ENCODE peak calls at places on chromosomes 2 and 18, in four cellular contexts. One of them, this sample, is unnamed.

GRCh38 chr2:170733821-170734600 is 18.9 kb downstream of the SP5 start:
- DNase-seq in stimulated activated CD8-positive, alpha-beta memory T cell treated with anti-CD3 and anti-CD28 coated beads, Interleukin-15, amount 100 ng/mL, for 48 hours: no peak
- DNase-seq in AG04449: no peak
- DNase-seq in PC-9: no peak
- DNase-seq in this sample: no peak

GRCh38 chr2:160576054-160576499 is 82.5 kb upstream of the RBMS1 start:
- DNase-seq in stimulated activated CD8-positive, alpha-beta memory T cell treated with anti-CD3 and anti-CD28 coated beads, Interleukin-15, amount 100 ng/mL, for 48 hours: no peak
- DNase-seq in AG04449: no peak
- DNase-seq in PC-9: no peak
- DNase-seq in this sample: no peak

GRCh38 chr2:108607706-108608301 is 73.5 kb downstream of the LIMS1 start:
- DNase-seq in stimulated activated CD8-positive, alpha-beta memory T cell treated with anti-CD3 and anti-CD28 coated beads, Interleukin-15, amount 100 ng/mL, for 48 hours: no peak
- DNase-seq in AG04449: no peak
- DNase-seq in PC-9: no peak
- DNase-seq in this sample: no peak

GRCh38 chr2:215692387-215693079 is 256.7 kb upstream of the FN1 start:
- DNase-seq in stimulated activated CD8-positive, alpha-beta memory T cell treated with anti-CD3 and anti-CD28 coated beads, Interleukin-15, amount 100 ng/mL, for 48 hours: no peak
- DNase-seq in AG04449: no peak
- DNase-seq in PC-9: no peak
- DNase-seq in this sample: no peak

GRCh38 chr2:114254875-114255274 is 187.6 kb upstream of the DPP10 start:
- DNase-seq in stimulated activated CD8-positive, alpha-beta memory T cell treated with anti-CD3 and anti-CD28 coated beads, Interleukin-15, amount 100 ng/mL, for 48 hours: no peak
- DNase-seq in AG04449: no peak
- DNase-seq in PC-9: no peak
- DNase-seq in this sample: no peak

GRCh38 chr2:127535941-127536340 is 458 bp downstream of the MYO7B start:
- DNase-seq in stimulated activated CD8-positive, alpha-beta memory T cell treated with anti-CD3 and anti-CD28 coated beads, Interleukin-15, amount 100 ng/mL, for 48 hours: no peak
- DNase-seq in AG04449: no peak
- DNase-seq in PC-9: no peak
- DNase-seq in this sample: no peak

GRCh38 chr2:222693837-222694236 is 22.4 kb downstream of the MOGAT1 start:
- DNase-seq in stimulated activated CD8-positive, alpha-beta memory T cell treated with anti-CD3 and anti-CD28 coated beads, Interleukin-15, amount 100 ng/mL, for 48 hours: no peak
- DNase-seq in AG04449: no peak
- DNase-seq in PC-9: no peak
- DNase-seq in this sample: no peak

GRCh38 chr18:8982416-8983183 is 119.9 kb upstream of the NDUFV2 start:
- DNase-seq in stimulated activated CD8-positive, alpha-beta memory T cell treated with anti-CD3 and anti-CD28 coated beads, Interleukin-15, amount 100 ng/mL, for 48 hours: no peak
- DNase-seq in AG04449: peak
- DNase-seq in PC-9: peak
- DNase-seq in this sample: no peak

GRCh38 chr2:46679761-46680160 is 200.4 kb downstream of the TMEM247 start:
- DNase-seq in stimulated activated CD8-positive, alpha-beta memory T cell treated with anti-CD3 and anti-CD28 coated beads, Interleukin-15, amount 100 ng/mL, for 48 hours: no peak
- DNase-seq in AG04449: peak
- DNase-seq in PC-9: no peak
- DNase-seq in this sample: no peak

GRCh38 chr2:45275235-45275805 is 266.1 kb upstream of the SIX2 start:
- DNase-seq in stimulated activated CD8-positive, alpha-beta memory T cell treated with anti-CD3 and anti-CD28 coated beads, Interleukin-15, amount 100 ng/mL, for 48 hours: no peak
- DNase-seq in AG04449: no peak
- DNase-seq in PC-9: peak
- DNase-seq in this sample: no peak

GRCh38 chr2:8418721-8419120 is 263.1 kb upstream of the ID2 start:
- DNase-seq in stimulated activated CD8-positive, alpha-beta memory T cell treated with anti-CD3 and anti-CD28 coated beads, Interleukin-15, amount 100 ng/mL, for 48 hours: no peak
- DNase-seq in AG04449: peak
- DNase-seq in PC-9: no peak
- DNase-seq in this sample: no peak

GRCh38 chr2:232141591-232141990 is 180.1 kb downstream of the DIS3L2 start:
- DNase-seq in stimulated activated CD8-positive, alpha-beta memory T cell treated with anti-CD3 and anti-CD28 coated beads, Interleukin-15, amount 100 ng/mL, for 48 hours: no peak
- DNase-seq in AG04449: no peak
- DNase-seq in PC-9: no peak
- DNase-seq in this sample: no peak

GRCh38 chr2:7377861-7378569 is 460.8 kb downstream of the RNF144A start:
- DNase-seq in stimulated activated CD8-positive, alpha-beta memory T cell treated with anti-CD3 and anti-CD28 coated beads, Interleukin-15, amount 100 ng/mL, for 48 hours: no peak
- DNase-seq in AG04449: no peak
- DNase-seq in PC-9: peak
- DNase-seq in this sample: no peak

GRCh38 chr18:61606759-61607158 is 273.5 kb downstream of the CDH20 start:
- DNase-seq in stimulated activated CD8-positive, alpha-beta memory T cell treated with anti-CD3 and anti-CD28 coated beads, Interleukin-15, amount 100 ng/mL, for 48 hours: no peak
- DNase-seq in AG04449: peak
- DNase-seq in PC-9: peak
- DNase-seq in this sample: peak

GRCh38 chr2:133821107-133821760 is 253.0 kb upstream of the NCKAP5 start:
- DNase-seq in stimulated activated CD8-positive, alpha-beta memory T cell treated with anti-CD3 and anti-CD28 coated beads, Interleukin-15, amount 100 ng/mL, for 48 hours: no peak
- DNase-seq in AG04449: no peak
- DNase-seq in PC-9: no peak
- DNase-seq in this sample: no peak

GRCh38 chr18:47863041-47863440 is 67.4 kb downstream of the SMAD2 start:
- DNase-seq in stimulated activated CD8-positive, alpha-beta memory T cell treated with anti-CD3 and anti-CD28 coated beads, Interleukin-15, amount 100 ng/mL, for 48 hours: no peak
- DNase-seq in AG04449: no peak
- DNase-seq in PC-9: no peak
- DNase-seq in this sample: no peak

GRCh38 chr2:71592181-71592711 is 138.9 kb downstream of the DYSF start:
- DNase-seq in stimulated activated CD8-positive, alpha-beta memory T cell treated with anti-CD3 and anti-CD28 coated beads, Interleukin-15, amount 100 ng/mL, for 48 hours: no peak
- DNase-seq in AG04449: no peak
- DNase-seq in PC-9: no peak
- DNase-seq in this sample: no peak

GRCh38 chr18:1526996-1527395 is 622.3 kb downstream of the ADCYAP1 start:
- DNase-seq in stimulated activated CD8-positive, alpha-beta memory T cell treated with anti-CD3 and anti-CD28 coated beads, Interleukin-15, amount 100 ng/mL, for 48 hours: no peak
- DNase-seq in AG04449: no peak
- DNase-seq in PC-9: no peak
- DNase-seq in this sample: no peak

GRCh38 chr2:64234785-64235184 is 90.6 kb upstream of the PELI1 start:
- DNase-seq in stimulated activated CD8-positive, alpha-beta memory T cell treated with anti-CD3 and anti-CD28 coated beads, Interleukin-15, amount 100 ng/mL, for 48 hours: no peak
- DNase-seq in AG04449: no peak
- DNase-seq in PC-9: no peak
- DNase-seq in this sample: no peak

GRCh38 chr2:68980956-68981355 is 6.5 kb downstream of the GKN1 start:
- DNase-seq in stimulated activated CD8-positive, alpha-beta memory T cell treated with anti-CD3 and anti-CD28 coated beads, Interleukin-15, amount 100 ng/mL, for 48 hours: no peak
- DNase-seq in AG04449: no peak
- DNase-seq in PC-9: no peak
- DNase-seq in this sample: no peak

GRCh38 chr18:35777042-35777441 is 195.4 kb upstream of the RMP24 start:
- DNase-seq in stimulated activated CD8-positive, alpha-beta memory T cell treated with anti-CD3 and anti-CD28 coated beads, Interleukin-15, amount 100 ng/mL, for 48 hours: no peak
- DNase-seq in AG04449: no peak
- DNase-seq in PC-9: peak
- DNase-seq in this sample: no peak

GRCh38 chr2:84487298-84487996 is 28.4 kb upstream of the SUCLG1 start:
- DNase-seq in stimulated activated CD8-positive, alpha-beta memory T cell treated with anti-CD3 and anti-CD28 coated beads, Interleukin-15, amount 100 ng/mL, for 48 hours: no peak
- DNase-seq in AG04449: no peak
- DNase-seq in PC-9: no peak
- DNase-seq in this sample: no peak

GRCh38 chr18:38539373-38539772 is 973.8 kb upstream of the CELF4 start:
- DNase-seq in stimulated activated CD8-positive, alpha-beta memory T cell treated with anti-CD3 and anti-CD28 coated beads, Interleukin-15, amount 100 ng/mL, for 48 hours: no peak
- DNase-seq in AG04449: no peak
- DNase-seq in PC-9: no peak
- DNase-seq in this sample: no peak

GRCh38 chr18:79573921-79574491 is 105.6 kb upstream of the CTDP1 start:
- DNase-seq in stimulated activated CD8-positive, alpha-beta memory T cell treated with anti-CD3 and anti-CD28 coated beads, Interleukin-15, amount 100 ng/mL, for 48 hours: no peak
- DNase-seq in AG04449: no peak
- DNase-seq in PC-9: no peak
- DNase-seq in this sample: no peak

GRCh38 chr18:57705861-57706590 is 84.4 kb upstream of the NARS1 start:
- DNase-seq in stimulated activated CD8-positive, alpha-beta memory T cell treated with anti-CD3 and anti-CD28 coated beads, Interleukin-15, amount 100 ng/mL, for 48 hours: no peak
- DNase-seq in AG04449: no peak
- DNase-seq in PC-9: no peak
- DNase-seq in this sample: no peak

GRCh38 chr2:150063432-150063889 is 424.0 kb downstream of the RND3 start:
- DNase-seq in stimulated activated CD8-positive, alpha-beta memory T cell treated with anti-CD3 and anti-CD28 coated beads, Interleukin-15, amount 100 ng/mL, for 48 hours: no peak
- DNase-seq in AG04449: peak
- DNase-seq in PC-9: no peak
- DNase-seq in this sample: no peak

GRCh38 chr2:215262303-215262702 is 49.6 kb upstream of the ATIC start:
- DNase-seq in stimulated activated CD8-positive, alpha-beta memory T cell treated with anti-CD3 and anti-CD28 coated beads, Interleukin-15, amount 100 ng/mL, for 48 hours: no peak
- DNase-seq in AG04449: no peak
- DNase-seq in PC-9: no peak
- DNase-seq in this sample: no peak

GRCh38 chr2:9975805-9976447 is 24.4 kb downstream of the GRHL1 start:
- DNase-seq in stimulated activated CD8-positive, alpha-beta memory T cell treated with anti-CD3 and anti-CD28 coated beads, Interleukin-15, amount 100 ng/mL, for 48 hours: peak
- DNase-seq in AG04449: peak
- DNase-seq in PC-9: peak
- DNase-seq in this sample: peak

GRCh38 chr2:71559080-71559827 is 105.9 kb downstream of the DYSF start:
- DNase-seq in stimulated activated CD8-positive, alpha-beta memory T cell treated with anti-CD3 and anti-CD28 coated beads, Interleukin-15, amount 100 ng/mL, for 48 hours: no peak
- DNase-seq in AG04449: no peak
- DNase-seq in PC-9: no peak
- DNase-seq in this sample: no peak

GRCh38 chr2:127423476-127423840 is 5.2 kb downstream of the PROC start:
- DNase-seq in stimulated activated CD8-positive, alpha-beta memory T cell treated with anti-CD3 and anti-CD28 coated beads, Interleukin-15, amount 100 ng/mL, for 48 hours: no peak
- DNase-seq in AG04449: no peak
- DNase-seq in PC-9: peak
- DNase-seq in this sample: no peak

GRCh38 chr2:10330700-10331032 is 28.0 kb downstream of the HPCAL1 start:
- DNase-seq in stimulated activated CD8-positive, alpha-beta memory T cell treated with anti-CD3 and anti-CD28 coated beads, Interleukin-15, amount 100 ng/mL, for 48 hours: no peak
- DNase-seq in AG04449: no peak
- DNase-seq in PC-9: no peak
- DNase-seq in this sample: no peak

GRCh38 chr2:12884713-12885282 is 168.1 kb downstream of the TRIB2 start:
- DNase-seq in stimulated activated CD8-positive, alpha-beta memory T cell treated with anti-CD3 and anti-CD28 coated beads, Interleukin-15, amount 100 ng/mL, for 48 hours: no peak
- DNase-seq in AG04449: peak
- DNase-seq in PC-9: peak
- DNase-seq in this sample: peak

GRCh38 chr18:25351773-25352628 is at the start of gene ZNF521:
- DNase-seq in stimulated activated CD8-positive, alpha-beta memory T cell treated with anti-CD3 and anti-CD28 coated beads, Interleukin-15, amount 100 ng/mL, for 48 hours: peak
- DNase-seq in AG04449: peak
- DNase-seq in PC-9: peak
- DNase-seq in this sample: peak